ENCODE peak calls at places on chromosomes 4 and X, in five cellular contexts. N is mammary epithelial cell, Z is GM23338, O is HCT116, Y is neural progenitor cell. W is an unnamed sample.

GRCh38 chrX:1592863-1593201 is 1.4 kb downstream of the AKAP17A start:
- DNase-seq in N (no peak), Z (no peak), O (no peak), Y (no peak), W (peak; percentile 56)

GRCh38 chrX:40174594-40175415 is 77.0 kb upstream of the BCOR start:
- DNase-seq in N (no peak), Z (peak; percentile 56), O (no peak), Y (peak; percentile 78), W (peak; percentile 72)

GRCh38 chr4:26857278-26858034 is 3.2 kb upstream of the STIM2 start:
- DNase-seq in N (peak; percentile 89), Z (peak; percentile 90), O (peak; percentile 67), Y (peak; percentile 85), W (peak; percentile 91)

GRCh38 chr4:34105311-34105710 is 2139.0 kb downstream of the ARAP2 start:
- DNase-seq in N (peak; percentile 3), Z (no peak), O (no peak), Y (no peak), W (peak; percentile 13)

GRCh38 chr4:23889814-23890269 is at the start of gene PPARGC1A:
- DNase-seq in N (peak; percentile 16), Z (peak; percentile 27), O (no peak), Y (peak; percentile 83), W (peak; percentile 45)

GRCh38 chr4:64771149-64771548 is 361.9 kb upstream of the TECRL start:
- DNase-seq in N (no peak), Z (no peak), O (no peak), Y (no peak), W (no peak)

GRCh38 chr4:1009647-1010521 is 1.5 kb upstream of the FGFRL1 start:
- DNase-seq in N (peak; percentile 38), Z (peak; percentile 69), O (no peak), Y (peak; percentile 83), W (peak; percentile 84)

GRCh38 chrX:151977923-151978322 is 3.4 kb upstream of the GABRE start:
- DNase-seq in N (peak; percentile 29), Z (no peak), O (no peak), Y (no peak), W (no peak)

GRCh38 chrX:72050011-72050410 is 81.7 kb downstream of the RTL5 start:
- DNase-seq in N (no peak), Z (no peak), O (no peak), Y (no peak), W (peak; percentile 9)

GRCh38 chr4:146654648-146654975 is 15.9 kb downstream of the POU4F2 start:
- DNase-seq in N (no peak), Z (no peak), O (no peak), Y (no peak), W (no peak)

GRCh38 chr4:16418814-16419213 is 192.5 kb upstream of the TAPT1 start:
- DNase-seq in N (peak; percentile 17), Z (no peak), O (no peak), Y (no peak), W (peak; percentile 31)

GRCh38 chr4:17636696-17637351 is 22.4 kb downstream of the MED28 start:
- DNase-seq in N (peak; percentile 54), Z (peak; percentile 93), O (peak; percentile 36), Y (peak; percentile 90), W (peak; percentile 86)

GRCh38 chr4:113468165-113469022 is 293.1 kb downstream of the CAMK2D start:
- DNase-seq in N (peak; percentile 100), Z (peak; percentile 74), O (peak; percentile 98), Y (peak; percentile 62), W (peak; percentile 99)

GRCh38 chr4:54746228-54746627 is 88.5 kb downstream of the KIT start:
- DNase-seq in N (peak; percentile 47), Z (no peak), O (no peak), Y (no peak), W (peak; percentile 43)

GRCh38 chr4:80266902-80267380 is 477 bp downstream of the FGF5 start:
- DNase-seq in N (peak; percentile 61), Z (peak; percentile 49), O (no peak), Y (peak; percentile 50), W (peak; percentile 79)

GRCh38 chr4:80266267-80266901 is at the start of gene FGF5:
- DNase-seq in N (peak; percentile 90), Z (peak; percentile 53), O (no peak), Y (peak; percentile 64), W (peak; percentile 99)

GRCh38 chr4:80264825-80265224 is 1.6 kb upstream of the FGF5 start:
- DNase-seq in N (no peak), Z (no peak), O (no peak), Y (no peak), W (no peak)

GRCh38 chr4:80264352-80264647 is 2.2 kb upstream of the FGF5 start:
- DNase-seq in N (no peak), Z (no peak), O (no peak), Y (peak; percentile 5), W (no peak)

GRCh38 chr4:80265571-80266266 is 745 bp upstream of the FGF5 start:
- DNase-seq in N (peak; percentile 80), Z (peak; percentile 33), O (no peak), Y (peak; percentile 38), W (peak; percentile 95)
- TF ChIP-seq EZH2 in N (no peak), Z (peak; percentile 99), O (no peak), Y (peak; percentile 80), W (no peak)

DNA sequence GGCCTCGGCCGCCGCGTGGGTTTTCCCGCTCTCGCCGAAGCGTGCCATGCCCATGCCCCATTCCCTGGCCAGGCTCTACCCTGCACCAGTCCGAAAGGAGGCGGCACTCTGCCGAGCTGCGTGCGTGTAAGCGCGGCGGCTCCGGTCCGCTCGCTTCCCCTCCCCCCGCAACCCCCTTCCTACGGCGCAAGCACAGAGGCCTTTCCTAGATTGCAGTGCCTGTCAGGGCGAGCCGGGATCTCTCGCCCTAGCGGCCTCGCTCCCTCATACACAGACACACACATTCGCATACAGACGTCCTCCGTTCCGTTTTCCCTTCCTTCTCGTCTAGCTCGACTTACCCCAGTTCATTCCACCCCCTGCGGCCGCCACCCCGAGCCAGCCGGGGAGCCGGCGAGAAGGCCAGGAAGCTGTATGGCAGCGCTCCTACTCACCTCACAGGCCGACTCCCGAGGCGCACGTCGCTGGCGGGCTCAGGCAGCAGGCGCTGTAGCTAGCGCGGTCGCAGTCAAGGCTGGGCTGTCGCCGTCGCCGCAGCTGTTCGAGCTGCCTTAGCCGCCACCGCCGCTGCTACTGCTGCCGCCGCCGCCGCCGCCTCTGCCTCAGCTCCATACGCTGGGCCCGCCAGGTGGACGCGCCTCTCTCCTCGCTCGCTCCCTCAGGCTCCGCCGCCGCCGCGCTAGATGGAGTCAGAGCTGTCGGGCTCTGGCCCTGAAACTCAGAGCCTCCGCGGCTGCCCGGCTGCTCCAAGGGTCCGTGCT is 623 bp downstream of the NEXMIF start:
- DNase-seq in N (peak; percentile 23), Z (peak; percentile 50), O (no peak), Y (peak; percentile 52), W (peak; percentile 12)
- TF ChIP-seq EZH2 in N (no peak), Z (no peak), O (no peak), Y (peak; percentile 46), W (no peak)

DNA sequence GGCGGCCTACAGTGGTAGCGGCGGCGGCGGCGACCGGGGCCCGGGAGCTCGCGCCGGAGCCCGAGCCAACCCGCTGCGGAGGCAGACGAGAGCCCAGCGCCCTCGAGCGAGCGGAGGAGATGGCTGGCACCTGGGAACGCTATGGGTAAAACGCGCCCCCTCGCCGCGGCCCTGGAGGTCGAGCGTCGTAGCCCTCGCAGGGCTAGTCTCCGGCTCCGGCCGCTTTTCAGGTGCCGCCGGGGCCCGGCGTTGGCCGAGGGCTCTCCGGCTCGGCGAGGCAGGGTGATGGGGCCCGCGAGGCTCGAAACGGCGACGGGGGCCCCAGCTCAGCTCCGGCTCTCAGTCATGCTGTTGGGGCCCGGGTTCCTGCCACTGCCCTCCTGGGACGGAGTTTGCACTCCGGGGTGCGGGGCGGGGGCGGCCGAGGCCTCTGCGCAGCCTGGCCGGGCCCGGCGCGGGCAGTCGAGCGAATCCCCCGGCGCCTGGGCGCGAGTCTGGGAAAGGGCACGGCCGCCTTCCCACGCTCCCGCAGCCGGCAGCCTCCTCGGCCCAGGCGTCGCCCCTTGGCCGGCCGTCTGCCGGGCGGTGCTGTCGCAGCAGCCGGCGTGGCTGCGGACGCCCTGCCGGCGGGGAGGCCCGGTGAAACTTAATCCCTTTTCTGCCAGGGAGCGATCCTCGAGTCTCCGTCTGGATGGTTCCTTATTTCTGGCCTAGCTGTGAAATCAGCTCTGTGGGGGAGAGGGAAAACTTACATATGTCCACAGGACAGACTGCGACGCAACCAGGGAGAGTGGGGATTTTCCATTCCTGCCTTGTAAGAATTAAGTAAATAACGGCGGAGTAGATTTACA is 845 bp downstream of the MID2 start:
- DNase-seq in N (peak; percentile 41), Z (peak; percentile 59), O (no peak), Y (peak; percentile 74), W (peak; percentile 67)
- TF ChIP-seq EZH2 in N (no peak), Z (no peak), O (no peak), Y (no peak), W (no peak)

GRCh38 chr4:80207172-80207583 is 9.9 kb downstream of the PRDM8 start:
- DNase-seq in N (no peak), Z (peak; percentile 75), O (no peak), Y (peak; percentile 60), W (no peak)
- TF ChIP-seq EZH2 in N (no peak), Z (peak; percentile 78), O (no peak), Y (peak; percentile 79), W (no peak)

GRCh38 chr4:4871267-4872147 is 12.0 kb downstream of the MSX1 start:
- DNase-seq in N (no peak), Z (peak; percentile 57), O (no peak), Y (peak; percentile 55), W (no peak)
- TF ChIP-seq EZH2 in N (peak; percentile 96), Z (peak; percentile 90), O (no peak), Y (peak; percentile 96), W (no peak)

GRCh38 chr4:78137538-78137937 is 80.4 kb downstream of the FRAS1 start:
- DNase-seq in N (no peak), Z (no peak), O (no peak), Y (no peak), W (peak; percentile 67)

GRCh38 chr4:78143634-78144033 is 86.5 kb downstream of the FRAS1 start:
- DNase-seq in N (no peak), Z (no peak), O (no peak), Y (no peak), W (no peak)

GRCh38 chr4:78136109-78137081 is 79.3 kb downstream of the FRAS1 start:
- DNase-seq in N (no peak), Z (no peak), O (no peak), Y (no peak), W (no peak)

GRCh38 chr4:78138252-78138651 is 81.1 kb downstream of the FRAS1 start:
- DNase-seq in N (no peak), Z (no peak), O (no peak), Y (no peak), W (no peak)
- TF ChIP-seq EZH2 in N (no peak), Z (no peak), O (no peak), Y (no peak), W (no peak)

GRCh38 chr4:185429660-185430059 is 3.9 kb upstream of the UFSP2 start:
- DNase-seq in N (no peak), Z (no peak), O (no peak), Y (no peak), W (no peak)

GRCh38 chr4:185437809-185438208 is 12.0 kb upstream of the UFSP2 start:
- DNase-seq in N (no peak), Z (no peak), O (no peak), Y (no peak), W (no peak)

GRCh38 chr4:185435466-185435865 is 9.7 kb upstream of the UFSP2 start:
- DNase-seq in N (no peak), Z (no peak), O (no peak), Y (no peak), W (no peak)
- TF ChIP-seq EZH2 in N (no peak), Z (no peak), O (no peak), Y (no peak), W (no peak)